ENCODE peak calls at places on chromosomes 4 and X, in six cellular contexts. One of them, this sample, is unnamed.

GRCh38 chr4:85446462-85446861 is 28.5 kb upstream of the ARHGAP24 start:
- DNase-seq in type B pancreatic cell: no peak
- DNase-seq in uterus: no peak
- DNase-seq in dorsolateral prefrontal cortex: no peak
- DNase-seq in AG09309: no peak
- DNase-seq in HTR-8/SVneo: no peak
- DNase-seq in this sample: no peak

GRCh38 chrX:108165349-108166111 is 74.0 kb downstream of the ATG4A start:
- DNase-seq in type B pancreatic cell: no peak
- DNase-seq in AG09309: no peak
- DNase-seq in HTR-8/SVneo: peak; percentile 22
- DNase-seq in uterus: peak; percentile 26
- DNase-seq in dorsolateral prefrontal cortex: no peak
- DNase-seq in this sample: no peak

GRCh38 chr4:168631241-168632151 is 134.6 kb downstream of the PALLD start:
- DNase-seq in type B pancreatic cell: peak; percentile 85
- DNase-seq in AG09309: no peak
- DNase-seq in dorsolateral prefrontal cortex: no peak
- DNase-seq in HTR-8/SVneo: peak; percentile 50
- DNase-seq in uterus: peak; percentile 76
- DNase-seq in this sample: no peak

GRCh38 chrX:46770817-46771163 is 11.9 kb upstream of the SLC9A7 start:
- DNase-seq in uterus: no peak
- DNase-seq in AG09309: peak; percentile 71
- DNase-seq in type B pancreatic cell: no peak
- DNase-seq in HTR-8/SVneo: no peak
- DNase-seq in dorsolateral prefrontal cortex: no peak
- DNase-seq in this sample: peak; percentile 63

GRCh38 chrX:154541896-154542722 is 4.5 kb downstream of the G6PD start:
- DNase-seq in AG09309: peak; percentile 76
- DNase-seq in type B pancreatic cell: no peak
- DNase-seq in dorsolateral prefrontal cortex: no peak
- DNase-seq in uterus: peak; percentile 88
- DNase-seq in HTR-8/SVneo: peak; percentile 62
- DNase-seq in this sample: peak; percentile 70

GRCh38 chrX:66021407-66021757 is 18.5 kb downstream of the VSIG4 start:
- DNase-seq in dorsolateral prefrontal cortex: no peak
- DNase-seq in HTR-8/SVneo: no peak
- DNase-seq in uterus: no peak
- DNase-seq in AG09309: no peak
- DNase-seq in type B pancreatic cell: no peak
- DNase-seq in this sample: no peak

GRCh38 chr4:158255727-158256324 is 45.5 kb downstream of the TMEM144 start:
- DNase-seq in AG09309: peak; percentile 20
- DNase-seq in type B pancreatic cell: no peak
- DNase-seq in HTR-8/SVneo: peak; percentile 14
- DNase-seq in uterus: no peak
- DNase-seq in dorsolateral prefrontal cortex: no peak
- DNase-seq in this sample: no peak

GRCh38 chr4:141473952-141474351 is 162.4 kb upstream of the IL15 start:
- DNase-seq in HTR-8/SVneo: no peak
- DNase-seq in type B pancreatic cell: no peak
- DNase-seq in uterus: peak; percentile 18
- DNase-seq in AG09309: peak; percentile 64
- DNase-seq in dorsolateral prefrontal cortex: no peak
- DNase-seq in this sample: peak; percentile 62

GRCh38 chr4:159278399-159278798 is 175.5 kb downstream of the RAPGEF2 start:
- DNase-seq in uterus: no peak
- DNase-seq in HTR-8/SVneo: no peak
- DNase-seq in type B pancreatic cell: no peak
- DNase-seq in AG09309: peak; percentile 72
- DNase-seq in dorsolateral prefrontal cortex: no peak
- DNase-seq in this sample: no peak

GRCh38 chr4:53476232-53477037 is 99.0 kb downstream of the FIP1L1 start:
- DNase-seq in dorsolateral prefrontal cortex: no peak
- DNase-seq in uterus: no peak
- DNase-seq in HTR-8/SVneo: peak; percentile 13
- DNase-seq in type B pancreatic cell: no peak
- DNase-seq in AG09309: peak; percentile 99
- DNase-seq in this sample: peak; percentile 99